ENCODE peak calls at places on chromosomes 7 and 10, in seven cellular contexts. F is cardiac muscle cell; Z is brain microvascular endothelial cell; H is CD4-positive, alpha-beta memory T cell; Y is GM23338; T is mesendoderm; L is breast epithelium. N is an unnamed sample.

GRCh38 chr10:112811741-112812551 is 138.1 kb upstream of the TCF7L2 start:
- DNase-seq in F (no peak), Z (peak), H (no peak), Y (peak), T (peak), L (peak), N (no peak)

GRCh38 chr10:49633327-49634045 is 19.6 kb downstream of the CHAT start:
- DNase-seq in F (no peak), Z (no peak), H (no peak), Y (no peak), T (no peak), L (peak), N (no peak)

GRCh38 chr10:121668336-121669009 is 70.2 kb upstream of the FGFR2 start:
- DNase-seq in F (peak), Z (no peak), H (no peak), Y (peak), T (peak), L (no peak), N (no peak)

GRCh38 chr10:45280113-45280512 is 35.3 kb downstream of the OR13A1 start:
- DNase-seq in F (no peak), Z (no peak), H (no peak), Y (no peak), T (peak), L (no peak), N (no peak)

GRCh38 chr10:122420624-122421007 is 33.8 kb upstream of the ARMS2 start:
- DNase-seq in F (no peak), Z (no peak), H (no peak), Y (no peak), T (no peak), L (no peak), N (no peak)

GRCh38 chr10:129982825-129983224 is 18.8 kb upstream of the EBF3 start:
- DNase-seq in F (no peak), Z (no peak), H (no peak), Y (no peak), T (no peak), L (no peak), N (no peak)

GRCh38 chr10:24518981-24519597 is 204.6 kb downstream of the ARHGAP21 start:
- DNase-seq in F (peak), Z (peak), H (peak), Y (peak), T (peak), L (peak), N (peak)

GRCh38 chr7:32062150-32062549 is 8.1 kb downstream of the PDE1C start:
- DNase-seq in F (peak), Z (no peak), H (no peak), Y (peak), T (peak), L (no peak), N (no peak)

GRCh38 chr10:122485670-122486069 is 24.3 kb downstream of the HTRA1 start:
- DNase-seq in F (peak), Z (no peak), H (no peak), Y (no peak), T (no peak), L (no peak), N (no peak)

GRCh38 chr7:96067321-96067720 is 254.6 kb downstream of the SLC25A13 start:
- DNase-seq in F (no peak), Z (no peak), H (no peak), Y (no peak), T (peak), L (no peak), N (no peak)

GRCh38 chr7:41592226-41592625 is 110.7 kb downstream of the INHBA start:
- DNase-seq in F (no peak), Z (no peak), H (no peak), Y (no peak), T (peak), L (no peak), N (no peak)

GRCh38 chr7:157585113-157585861 is 248.5 kb downstream of the DNAJB6 start:
- DNase-seq in F (no peak), Z (no peak), H (no peak), Y (no peak), T (no peak), L (no peak), N (no peak)

GRCh38 chr10:128525444-128525843 is 399.2 kb upstream of the MKI67 start:
- DNase-seq in F (no peak), Z (no peak), H (no peak), Y (no peak), T (no peak), L (no peak), N (no peak)

GRCh38 chr7:72546586-72546985 is 134.4 kb upstream of the CALN1 start:
- DNase-seq in F (peak), Z (no peak), H (no peak), Y (no peak), T (peak), L (no peak), N (no peak)

GRCh38 chr10:71481746-71482410 is 85.2 kb downstream of the CDH23 start:
- DNase-seq in F (no peak), Z (no peak), H (no peak), Y (no peak), T (no peak), L (no peak), N (no peak)

GRCh38 chr10:125057158-125058001 is 103.0 kb downstream of the CTBP2 start:
- DNase-seq in F (peak), Z (peak), H (no peak), Y (no peak), T (peak), L (no peak), N (no peak)

GRCh38 chr7:37853468-37853867 is 5.1 kb downstream of the NME8 start:
- DNase-seq in F (peak), Z (no peak), H (no peak), Y (peak), T (peak), L (no peak), N (no peak)

GRCh38 chr10:61902448-61903183 is 1.1 kb downstream of the ARID5B start:
- DNase-seq in F (peak), Z (peak), H (peak), Y (peak), T (peak), L (peak), N (peak)

GRCh38 chr10:125283191-125283590 is 122.8 kb upstream of the CTBP2 start:
- DNase-seq in F (no peak), Z (no peak), H (no peak), Y (peak), T (peak), L (no peak), N (no peak)

GRCh38 chr10:35768011-35768410 is 125.9 kb upstream of the FZD8 start:
- DNase-seq in F (no peak), Z (no peak), H (no peak), Y (no peak), T (no peak), L (no peak), N (no peak)

GRCh38 chr10:67663449-67664087 is 32.4 kb downstream of the CTNNA3 start:
- DNase-seq in F (no peak), Z (no peak), H (no peak), Y (no peak), T (no peak), L (no peak), N (no peak)

GRCh38 chr10:104796817-104797216 is 155.7 kb downstream of the SORCS3 start:
- DNase-seq in F (no peak), Z (no peak), H (no peak), Y (no peak), T (no peak), L (no peak), N (no peak)

GRCh38 chr10:84957427-84957826 is 629.0 kb downstream of the CCSER2 start:
- DNase-seq in F (no peak), Z (no peak), H (no peak), Y (no peak), T (peak), L (no peak), N (no peak)

GRCh38 chr7:80348221-80348620 is 163.6 kb downstream of the GNAT3 start:
- DNase-seq in F (no peak), Z (no peak), H (no peak), Y (no peak), T (no peak), L (no peak), N (no peak)

GRCh38 chr10:93871805-93872204 is 22.0 kb upstream of the SLC35G1 start:
- DNase-seq in F (no peak), Z (no peak), H (no peak), Y (no peak), T (no peak), L (no peak), N (no peak)

GRCh38 chr7:44678096-44678467 is 70.6 kb upstream of the ZMIZ2 start:
- DNase-seq in F (no peak), Z (no peak), H (no peak), Y (no peak), T (peak), L (no peak), N (no peak)

GRCh38 chr10:69463886-69464285 is 12.6 kb downstream of the TSPAN15 start:
- DNase-seq in F (no peak), Z (no peak), H (no peak), Y (no peak), T (no peak), L (no peak), N (no peak)

GRCh38 chr7:70786076-70786475 is 345.9 kb upstream of the GALNT17 start:
- DNase-seq in F (no peak), Z (no peak), H (no peak), Y (no peak), T (no peak), L (no peak), N (no peak)

GRCh38 chr7:70789481-70790214 is 342.3 kb upstream of the GALNT17 start:
- DNase-seq in F (no peak), Z (no peak), H (no peak), Y (no peak), T (no peak), L (no peak), N (no peak)

GRCh38 chr7:70788276-70788675 is 343.7 kb upstream of the GALNT17 start:
- DNase-seq in F (no peak), Z (no peak), H (peak), Y (peak), T (no peak), L (peak), N (no peak)

GRCh38 chr7:70787275-70787674 is 344.7 kb upstream of the GALNT17 start:
- DNase-seq in F (no peak), Z (no peak), H (no peak), Y (no peak), T (no peak), L (no peak), N (no peak)

DNA sequence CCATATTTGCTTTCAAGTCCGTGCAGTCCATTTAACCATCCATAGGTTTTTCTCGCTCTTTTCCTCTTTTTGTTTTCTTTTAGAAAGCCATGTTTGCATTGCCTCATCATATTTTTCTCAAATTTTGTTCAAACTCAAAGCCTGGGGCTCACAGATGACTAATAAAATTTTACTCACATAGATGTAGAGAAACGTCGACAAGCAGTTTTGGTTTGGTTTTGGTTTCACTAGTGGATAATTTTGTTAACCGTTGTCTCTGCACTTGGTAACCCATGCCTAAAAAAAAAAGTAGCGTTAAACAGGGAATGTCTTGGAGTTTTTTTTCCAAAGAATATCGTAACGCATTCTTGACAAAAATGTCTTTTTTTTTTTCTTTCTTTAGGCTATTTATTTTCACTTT is 344.2 kb upstream of the GALNT17 start:
- DNase-seq in F (no peak), Z (no peak), H (peak), Y (no peak), T (no peak), L (no peak), N (no peak)
- H3K4me3 ChIP-seq in F (no peak), Z (no peak), H (no peak), Y (no peak), T (no peak), L (no peak), N (no peak)

GRCh38 chr10:79269443-79269842 is 77.8 kb upstream of the PPIF start:
- DNase-seq in F (no peak), Z (no peak), H (no peak), Y (no peak), T (no peak), L (no peak), N (no peak)
- H3K27ac ChIP-seq in F (peak), Z (no peak), H (no peak), Y (no peak), T (no peak), L (no peak), N (no peak)

DNA sequence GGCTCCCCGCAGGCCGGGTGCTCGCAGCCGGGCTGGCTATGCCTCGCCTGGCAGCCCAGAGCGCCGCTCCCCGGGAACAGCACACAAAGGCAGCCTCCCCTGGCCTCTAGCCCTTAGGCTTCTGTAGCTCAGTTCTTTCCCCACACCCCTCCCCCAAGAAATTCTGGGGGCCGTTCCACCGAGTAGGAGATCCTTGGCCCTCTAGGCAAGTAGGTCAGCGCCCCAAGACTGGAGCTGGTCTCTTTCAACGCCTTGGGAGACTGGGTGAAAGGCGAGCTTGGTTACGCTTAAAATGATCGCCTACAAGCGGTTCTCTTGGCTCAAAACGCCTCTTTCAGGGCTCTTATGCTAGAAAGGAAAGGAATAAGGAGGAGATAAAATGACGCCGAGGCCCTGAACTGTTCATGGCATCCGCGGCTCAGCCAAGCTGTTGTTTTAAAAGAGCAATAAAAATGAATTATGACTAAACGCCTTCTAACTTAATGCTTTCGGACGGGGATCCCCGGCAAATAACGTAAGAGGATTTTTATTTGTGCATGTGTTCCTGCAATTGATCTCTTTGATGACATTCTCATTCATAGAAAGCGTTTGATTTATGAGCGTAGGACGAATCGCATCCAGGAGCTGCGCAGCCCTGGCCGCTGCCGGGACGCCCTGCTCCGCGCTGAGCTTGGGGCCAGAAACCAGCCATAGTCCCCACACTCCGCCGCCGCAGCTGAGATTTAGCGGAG is 2.9 kb upstream of the HOXA1 start:
- DNase-seq in F (peak), Z (no peak), H (no peak), Y (peak), T (peak), L (no peak), N (no peak)
- H3K4me3 ChIP-seq in F (no peak), Z (peak), H (no peak), Y (no peak), T (no peak), L (peak), N (no peak)

DNA sequence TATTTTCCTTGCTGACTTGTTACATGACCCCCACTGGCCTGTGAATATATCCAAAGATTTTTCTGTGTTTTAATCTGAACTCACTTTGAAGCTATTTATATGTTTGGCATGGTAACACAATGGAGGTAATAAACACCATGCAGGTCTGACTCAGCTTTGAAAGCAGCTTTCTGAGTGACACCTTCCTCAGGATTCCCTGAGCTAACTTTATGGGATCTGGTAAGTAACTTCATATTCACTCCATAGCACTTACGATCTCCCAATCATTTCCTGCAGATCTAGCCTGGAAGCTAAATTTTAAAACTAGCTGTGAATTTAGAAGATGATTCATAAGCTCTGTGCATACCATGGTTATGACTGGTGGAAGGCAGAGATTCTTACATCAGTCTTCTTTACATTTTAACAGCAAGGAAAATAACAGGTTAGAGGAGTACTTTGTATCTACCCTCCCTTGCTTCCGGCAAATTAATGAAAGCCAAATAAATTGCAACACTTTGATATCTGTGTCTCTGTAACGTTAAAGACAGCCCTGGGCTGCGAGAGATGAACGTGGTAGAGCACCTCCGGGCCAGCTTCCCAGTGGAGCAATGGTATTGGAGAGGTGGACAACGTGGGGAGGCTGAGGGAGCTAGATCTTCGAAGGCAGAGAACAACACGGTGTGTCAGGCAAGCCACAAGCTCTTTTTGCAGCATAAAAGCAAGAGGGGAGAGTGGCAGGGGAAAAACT is 170.2 kb upstream of the KLF14 start:
- DNase-seq in F (no peak), Z (peak), H (no peak), Y (no peak), T (peak), L (no peak), N (no peak)
- H3K27ac ChIP-seq in F (no peak), Z (peak), H (peak), Y (no peak), T (no peak), L (peak), N (no peak)

DNA sequence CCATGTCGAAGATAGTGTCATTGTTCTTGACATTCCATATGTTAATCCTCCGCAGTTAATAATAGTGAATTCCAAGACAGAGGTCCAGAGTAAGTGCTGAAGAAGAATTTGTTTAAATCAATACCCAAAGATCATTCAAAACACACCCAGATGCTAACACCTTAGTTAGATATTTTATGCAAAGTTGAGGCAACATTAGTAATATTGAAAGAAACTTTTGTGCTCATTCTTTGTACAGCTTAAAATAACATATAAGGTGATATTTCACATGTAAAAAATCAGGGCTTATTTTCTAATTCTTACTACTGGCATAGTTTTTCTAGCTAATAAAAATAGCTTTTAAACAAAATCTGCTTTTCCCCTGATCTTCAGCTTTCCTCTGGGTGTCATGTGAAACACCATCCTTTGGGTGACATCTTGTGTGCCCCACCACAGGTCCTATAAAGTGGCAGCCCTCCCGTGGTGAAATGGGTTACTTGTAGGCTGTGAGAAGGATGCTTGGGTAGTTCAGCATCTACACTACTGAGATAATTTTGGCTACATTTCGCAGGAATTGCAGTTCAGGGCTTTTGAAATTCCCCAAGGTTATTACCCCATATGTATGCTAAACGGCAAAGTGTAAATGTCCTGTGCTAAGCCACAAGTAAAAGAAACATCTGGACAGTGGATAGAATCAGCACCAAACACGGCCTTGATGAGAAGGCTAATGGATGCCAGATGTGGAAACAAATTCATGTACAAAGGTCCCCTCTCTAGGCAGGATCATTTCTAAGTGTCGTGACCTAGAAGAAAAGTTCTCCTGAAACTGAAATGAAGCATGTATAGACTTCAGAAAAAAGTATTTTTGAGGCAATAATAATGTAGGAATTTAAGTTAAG is 105.4 kb downstream of the GRM3 start:
- DNase-seq in F (no peak), Z (no peak), H (no peak), Y (no peak), T (no peak), L (no peak), N (no peak)
- H3K4me3 ChIP-seq in F (no peak), Z (no peak), H (no peak), Y (no peak), T (no peak), L (no peak), N (no peak)

DNA sequence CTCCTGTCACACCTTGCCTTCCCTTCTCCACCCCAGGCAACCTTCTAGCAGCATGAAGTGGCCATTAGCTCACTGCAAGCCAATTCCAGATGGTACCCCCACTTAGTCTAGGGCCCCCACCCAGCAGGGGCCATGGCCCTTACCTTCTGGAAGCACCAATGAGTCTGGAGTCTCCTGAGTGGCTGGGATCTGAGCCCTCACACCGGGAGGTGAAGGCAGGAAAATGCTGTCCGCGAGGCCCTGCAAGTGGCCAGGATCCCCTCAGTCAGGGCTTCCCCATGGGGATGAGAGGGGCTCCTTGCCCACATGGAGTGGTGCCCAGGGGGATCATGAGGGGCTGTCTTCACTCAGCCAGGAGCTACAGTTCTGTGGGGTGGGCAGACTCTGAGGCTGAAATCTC is 4.6 kb downstream of the AQP1 start:
- DNase-seq in F (no peak), Z (no peak), H (no peak), Y (no peak), T (no peak), L (no peak), N (no peak)
- H3K27ac ChIP-seq in F (peak), Z (no peak), H (no peak), Y (no peak), T (no peak), L (no peak), N (no peak)

GRCh38 chr7:130970696-130971095 is 236.7 kb upstream of the KLF14 start:
- DNase-seq in F (no peak), Z (no peak), H (no peak), Y (no peak), T (no peak), L (no peak), N (no peak)
- H3K4me3 ChIP-seq in F (no peak), Z (no peak), H (no peak), Y (no peak), T (no peak), L (no peak), N (no peak)

N was measured in CD8-positive, alpha-beta T cell.